ENCODE peak calls at places on chromosomes 6 and 20, in ten cellular contexts. L is CD8-positive, alpha-beta memory T cell; I is testis; O is colonic mucosa; C is astrocyte; S is Peyer's patch; R is uterus; N is GM23338; U is thyroid gland; X is ovary. F is an unnamed sample. For H3K4me1, the result is how much of the 10 kb centered on the place peaks cover.

GRCh38 chr6:2771021-2771558 is 5.9 kb downstream of the WRNIP1 start:
- DNase-seq in U (no peak), C (no peak), N (no peak), I (no peak), L (no peak), X (no peak), O (no peak), S (no peak), R (no peak), F (no peak)

GRCh38 chr20:370977-371754 is 9.4 kb upstream of the TRIB3 start:
- DNase-seq in L (peak), S (no peak), N (no peak), X (no peak), R (no peak), U (no peak), O (no peak), I (no peak), C (no peak), F (no peak)

GRCh38 chr6:5905431-5906339 is 101.0 kb downstream of the NRN1 start:
- DNase-seq in X (peak), C (peak), N (no peak), I (peak), R (peak), L (no peak), S (no peak), U (peak), O (peak), F (peak)

GRCh38 chr6:36786055-36786675 is 53.1 kb downstream of the CPNE5 start:
- DNase-seq in L (no peak), R (no peak), N (peak), O (no peak), U (no peak), X (no peak), C (peak), S (no peak), I (no peak), F (no peak)

GRCh38 chr6:159043236-159043635 is 1.6 kb downstream of the TAGAP start:
- DNase-seq in R (no peak), O (peak), S (no peak), I (no peak), U (no peak), N (no peak), X (no peak), L (no peak), C (no peak), F (no peak)

GRCh38 chr6:44043036-44043478 is 84.2 kb downstream of the MRPL14 start:
- DNase-seq in O (no peak), N (no peak), I (no peak), R (no peak), C (no peak), S (no peak), X (no peak), U (no peak), L (peak), F (no peak)

GRCh38 chr20:22341508-22341907 is 242.9 kb downstream of the FOXA2 start:
- DNase-seq in R (no peak), I (no peak), O (no peak), L (no peak), C (no peak), N (no peak), U (no peak), S (no peak), X (no peak), F (no peak)

GRCh38 chr6:18488526-18489270 is 101.5 kb downstream of the RNF144B start:
- DNase-seq in X (no peak), S (no peak), O (no peak), C (peak), N (no peak), L (no peak), I (no peak), U (no peak), R (no peak), F (no peak)

GRCh38 chr6:117149324-117149723 is 116.0 kb upstream of the VGLL2 start:
- DNase-seq in X (no peak), R (no peak), L (no peak), C (no peak), S (no peak), I (no peak), O (no peak), U (no peak), N (no peak), F (no peak)

GRCh38 chr20:48638546-48638945 is 189.3 kb downstream of the PREX1 start:
- DNase-seq in X (no peak), I (no peak), N (no peak), U (no peak), O (no peak), L (no peak), C (peak), S (no peak), R (no peak), F (no peak)

GRCh38 chr6:139644821-139645220 is 270.4 kb upstream of the CITED2 start:
- DNase-seq in O (no peak), I (peak), U (no peak), X (peak), N (no peak), R (peak), S (no peak), C (peak), L (no peak), F (no peak)

GRCh38 chr6:154447929-154448328 is 62.6 kb downstream of the CNKSR3 start:
- DNase-seq in X (no peak), O (no peak), I (no peak), U (no peak), L (no peak), S (no peak), C (peak), R (no peak), N (no peak), F (no peak)

GRCh38 chr6:14717307-14717706 is 528.6 kb upstream of the JARID2 start:
- DNase-seq in O (no peak), X (no peak), C (no peak), R (no peak), L (peak), U (no peak), N (no peak), S (no peak), I (no peak), F (no peak)

GRCh38 chr20:37190354-37190753 is 11.0 kb upstream of the MROH8 start:
- DNase-seq in N (no peak), L (no peak), X (no peak), C (no peak), O (no peak), R (no peak), I (no peak), U (no peak), S (no peak), F (no peak)

GRCh38 chr6:38337819-38338465 is 301.8 kb downstream of the BTBD9 start:
- DNase-seq in X (no peak), I (no peak), O (no peak), L (no peak), N (no peak), R (no peak), C (peak), U (no peak), S (no peak), F (no peak)

GRCh38 chr6:32844839-32845372 is 1.1 kb upstream of the PSMB8 start:
- DNase-seq in N (no peak), U (no peak), L (no peak), C (no peak), O (no peak), R (no peak), X (no peak), S (no peak), I (no peak), F (no peak)

GRCh38 chr20:61521680-61522420 is 269.8 kb downstream of the CDH4 start:
- DNase-seq in X (no peak), S (no peak), I (no peak), O (no peak), R (no peak), N (no peak), L (no peak), U (no peak), C (peak), F (no peak)

GRCh38 chr6:29500594-29500993 is 12.8 kb upstream of the MAS1L start:
- DNase-seq in I (no peak), O (peak), X (no peak), C (no peak), U (no peak), R (no peak), N (no peak), L (no peak), S (no peak), F (no peak)

DNA sequence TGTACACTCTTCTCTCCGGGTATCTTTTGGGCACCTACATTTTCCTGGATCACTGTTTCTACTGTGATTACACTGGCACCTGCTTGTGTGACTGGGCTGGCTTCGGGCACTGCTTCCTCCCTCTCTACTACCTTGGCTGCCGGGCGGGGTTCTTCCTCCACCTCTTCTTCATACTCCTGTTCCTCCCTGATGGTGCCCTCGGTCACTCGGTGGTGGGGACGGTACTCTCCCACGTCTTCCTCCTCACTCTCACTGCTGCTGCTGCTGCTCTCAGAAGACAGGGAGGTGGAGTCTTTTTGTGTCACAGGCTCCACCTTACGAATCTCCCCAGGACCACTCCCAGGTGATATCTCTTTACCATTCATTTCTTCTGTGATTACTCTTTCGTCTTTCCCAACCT is 42.5 kb downstream of the SMLR1 start:
- DNase-seq in R (no peak), U (no peak), N (no peak), O (no peak), C (no peak), I (no peak), L (no peak), S (no peak), X (no peak), F (no peak)
- H3K4me1 ChIP-seq in R (under half), U (under half), N (under half), O (under half), C (under half), I (under half), L (under half), S (under half), X (under half), F (under half)

GRCh38 chr20:44642203-44643153 is 9.0 kb downstream of the ADA start:
- DNase-seq in O (peak), I (peak), R (peak), L (no peak), N (peak), U (peak), C (peak), S (peak), X (peak), F (no peak)
- H3K4me3 ChIP-seq in O (no peak), I (no peak), R (no peak), L (peak), N (no peak), U (peak), C (no peak), S (peak), X (no peak), F (peak)

GRCh38 chr20:35226126-35226774 is at the start of gene MMP24:
- DNase-seq in C (no peak), X (no peak), U (no peak), N (peak), I (no peak), O (no peak), R (no peak), S (no peak), L (no peak), F (no peak)
- H3K27ac ChIP-seq in C (no peak), X (no peak), U (no peak), N (peak), I (no peak), O (no peak), R (no peak), S (no peak), L (no peak), F (no peak)

GRCh38 chr6:109023348-109023925 is 71.2 kb downstream of the SESN1 start:
- DNase-seq in I (no peak), N (no peak), C (no peak), O (no peak), U (no peak), X (no peak), L (no peak), S (no peak), R (no peak), F (no peak)

GRCh38 chr6:109015185-109015584 is 79.5 kb downstream of the SESN1 start:
- DNase-seq in I (no peak), S (no peak), U (no peak), X (no peak), O (no peak), C (no peak), L (no peak), N (no peak), R (no peak), F (no peak)

GRCh38 chr6:109021870-109022269 is 72.8 kb downstream of the SESN1 start:
- DNase-seq in U (no peak), L (no peak), S (no peak), N (peak), O (no peak), R (no peak), I (no peak), C (no peak), X (no peak), F (no peak)

GRCh38 chr6:109024368-109024767 is 70.3 kb downstream of the SESN1 start:
- DNase-seq in R (no peak), I (no peak), N (no peak), O (no peak), U (no peak), X (no peak), C (no peak), L (no peak), S (no peak), F (no peak)

DNA sequence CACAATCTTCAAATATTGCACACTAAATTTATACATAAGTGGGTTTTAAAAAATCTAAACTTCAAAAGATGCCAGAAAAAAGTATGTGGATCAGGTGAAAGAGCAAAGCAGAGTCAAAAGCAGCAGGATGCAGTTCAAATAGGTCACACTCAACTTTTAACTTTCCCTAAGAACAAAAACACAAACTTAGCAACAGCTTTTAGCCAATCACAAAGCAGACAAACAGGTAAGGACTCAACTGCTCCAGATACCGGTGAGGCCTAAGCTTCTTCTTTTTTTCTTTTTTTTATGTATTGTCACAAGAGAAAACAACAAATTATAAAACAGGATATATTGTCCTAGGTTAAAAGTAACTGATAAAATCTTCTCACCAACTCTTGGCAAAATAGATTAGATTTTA is 74.7 kb downstream of the SESN1 start:
- DNase-seq in X (no peak), S (no peak), L (no peak), C (no peak), I (no peak), U (no peak), R (no peak), N (peak), O (no peak), F (no peak)
- H3K4me1 ChIP-seq in X (under half), S (under half), L (under half), C (under half), I (under half), U (under half), R (under half), N (under half), O (under half), F (under half)

GRCh38 chr6:89311853-89312531 is 3.1 kb downstream of the GABRR2 start:
- DNase-seq in U (peak), O (peak), L (no peak), S (no peak), R (peak), C (peak), I (peak), X (peak), N (peak), F (no peak)
- H3K4me3 ChIP-seq in U (no peak), O (no peak), L (no peak), S (no peak), R (no peak), C (no peak), I (no peak), X (no peak), N (no peak), F (peak)